ENCODE peak calls at places on chromosomes 3 and 15, in four cellular contexts. H is pancreas, T is upper lobe of right lung, E is transverse colon. W is an unnamed sample.

GRCh38 chr15:90449206-90449735 is 61.2 kb downstream of the IQGAP1 start:
- DNase-seq in H (no peak), T (no peak), E (no peak), W (no peak)

GRCh38 chr15:95448531-95449210 is 881.8 kb upstream of the NR2F2 start:
- DNase-seq in H (no peak), T (no peak), E (no peak), W (no peak)

GRCh38 chr3:42988566-42988965 is 9.5 kb downstream of the GASK1A start:
- DNase-seq in H (no peak), T (no peak), E (no peak), W (no peak)

GRCh38 chr3:132661120-132661519 is 991 bp downstream of the UBA5 start:
- DNase-seq in H (no peak), T (no peak), E (no peak), W (no peak)

GRCh38 chr15:82113116-82113715 is 67.4 kb upstream of the MEX3B start:
- DNase-seq in H (no peak), T (no peak), E (no peak), W (no peak)

GRCh38 chr3:143295201-143296080 is 175.9 kb downstream of the CHST2 start:
- DNase-seq in H (no peak), T (no peak), E (no peak), W (no peak)

GRCh38 chr3:57805263-57805662 is 49.2 kb downstream of the SLMAP start:
- DNase-seq in H (no peak), T (no peak), E (no peak), W (no peak)

GRCh38 chr3:161371441-161372320 is at the start of gene SPTSSB:
- DNase-seq in H (peak), T (peak), E (peak), W (peak)

GRCh38 chr3:194491996-194492395 is 5.2 kb upstream of the ATP13A3 start:
- DNase-seq in H (no peak), T (no peak), E (no peak), W (no peak)

GRCh38 chr15:99709243-99709986 is 23.8 kb downstream of the LYSMD4 start:
- DNase-seq in H (no peak), T (no peak), E (no peak), W (no peak)

GRCh38 chr3:25548836-25549235 is 115.9 kb downstream of the TOP2B start:
- DNase-seq in H (no peak), T (no peak), E (no peak), W (no peak)

GRCh38 chr3:44048196-44048924 is 193.3 kb upstream of the TOPAZ1 start:
- DNase-seq in H (no peak), T (no peak), E (no peak), W (no peak)

GRCh38 chr3:70342149-70342548 is 29.7 kb upstream of the MDFIC2 start:
- DNase-seq in H (no peak), T (no peak), E (no peak), W (no peak)

GRCh38 chr3:113952921-113953320 is 5.1 kb downstream of the ZDHHC23 start:
- DNase-seq in H (no peak), T (no peak), E (no peak), W (no peak)

GRCh38 chr3:3038201-3038991 is 71.8 kb downstream of the IL5RA start:
- DNase-seq in H (no peak), T (no peak), E (no peak), W (no peak)

GRCh38 chr3:142651711-142652110 is 55.5 kb downstream of the PLS1 start:
- DNase-seq in H (no peak), T (no peak), E (no peak), W (no peak)

GRCh38 chr15:96330450-96331140 is at the start of gene NR2F2:
- DNase-seq in H (peak), T (peak), E (peak), W (peak)

GRCh38 chr3:130084581-130084980 is 3.0 kb downstream of the ALG1L2 start:
- DNase-seq in H (no peak), T (no peak), E (no peak), W (no peak)

GRCh38 chr15:75695206-75695605 is 17.4 kb downstream of the CSPG4 start:
- DNase-seq in H (no peak), T (no peak), E (no peak), W (no peak)

GRCh38 chr3:104635872-104636580 is 730.7 kb upstream of the ALCAM start:
- DNase-seq in H (peak), T (no peak), E (no peak), W (no peak)

GRCh38 chr3:149247025-149247710 is 25.5 kb upstream of the CP start:
- DNase-seq in H (no peak), T (no peak), E (no peak), W (no peak)

GRCh38 chr3:194855025-194855391 is 169.3 kb downstream of the FAM43A start:
- DNase-seq in H (no peak), T (no peak), E (peak), W (no peak)

GRCh38 chr15:77710637-77711036 is 77.9 kb upstream of the LINGO1 start:
- DNase-seq in H (no peak), T (no peak), E (no peak), W (no peak)

GRCh38 chr3:47412453-47412756 is 31.6 kb downstream of the PTPN23 start:
- DNase-seq in H (no peak), T (no peak), E (no peak), W (no peak)

GRCh38 chr3:196138927-196139680 is 57.2 kb upstream of the TFRC start:
- DNase-seq in H (no peak), T (no peak), E (no peak), W (no peak)

GRCh38 chr3:128334086-128334650 is 132.5 kb downstream of the DNAJB8 start:
- DNase-seq in H (no peak), T (peak), E (no peak), W (no peak)

GRCh38 chr3:146100825-146101444 is 60.0 kb downstream of the PLOD2 start:
- DNase-seq in H (no peak), T (no peak), E (no peak), W (no peak)

GRCh38 chr3:15300318-15301078 is 31.9 kb downstream of the SH3BP5 start:
- DNase-seq in H (no peak), T (no peak), E (no peak), W (no peak)

GRCh38 chr15:23532019-23532418 is 33.5 kb upstream of the MKRN3 start:
- DNase-seq in H (peak), T (no peak), E (no peak), W (no peak)

GRCh38 chr15:94412979-94413741 is 181.8 kb downstream of the MCTP2 start:
- DNase-seq in H (no peak), T (no peak), E (peak), W (no peak)

DNA sequence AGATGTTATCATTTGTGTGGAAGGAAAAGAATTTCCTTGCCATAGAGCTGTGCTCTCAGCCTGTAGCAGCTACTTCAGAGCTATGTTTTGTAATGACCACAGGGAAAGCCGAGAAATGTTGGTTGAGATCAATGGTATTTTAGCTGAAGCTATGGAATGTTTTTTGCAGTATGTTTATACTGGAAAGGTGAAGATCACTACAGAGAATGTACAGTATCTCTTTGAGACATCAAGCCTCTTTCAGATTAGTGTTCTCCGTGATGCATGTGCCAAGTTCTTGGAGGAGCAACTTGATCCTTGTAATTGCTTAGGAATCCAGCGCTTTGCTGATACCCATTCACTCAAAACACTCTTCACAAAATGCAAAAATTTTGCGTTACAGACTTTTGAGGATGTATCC is 15.1 kb downstream of the KLHL24 start:
- DNase-seq in H (no peak), T (no peak), E (no peak), W (no peak)
- H3K27ac ChIP-seq in H (no peak), T (no peak), E (no peak), W (no peak)

DNA sequence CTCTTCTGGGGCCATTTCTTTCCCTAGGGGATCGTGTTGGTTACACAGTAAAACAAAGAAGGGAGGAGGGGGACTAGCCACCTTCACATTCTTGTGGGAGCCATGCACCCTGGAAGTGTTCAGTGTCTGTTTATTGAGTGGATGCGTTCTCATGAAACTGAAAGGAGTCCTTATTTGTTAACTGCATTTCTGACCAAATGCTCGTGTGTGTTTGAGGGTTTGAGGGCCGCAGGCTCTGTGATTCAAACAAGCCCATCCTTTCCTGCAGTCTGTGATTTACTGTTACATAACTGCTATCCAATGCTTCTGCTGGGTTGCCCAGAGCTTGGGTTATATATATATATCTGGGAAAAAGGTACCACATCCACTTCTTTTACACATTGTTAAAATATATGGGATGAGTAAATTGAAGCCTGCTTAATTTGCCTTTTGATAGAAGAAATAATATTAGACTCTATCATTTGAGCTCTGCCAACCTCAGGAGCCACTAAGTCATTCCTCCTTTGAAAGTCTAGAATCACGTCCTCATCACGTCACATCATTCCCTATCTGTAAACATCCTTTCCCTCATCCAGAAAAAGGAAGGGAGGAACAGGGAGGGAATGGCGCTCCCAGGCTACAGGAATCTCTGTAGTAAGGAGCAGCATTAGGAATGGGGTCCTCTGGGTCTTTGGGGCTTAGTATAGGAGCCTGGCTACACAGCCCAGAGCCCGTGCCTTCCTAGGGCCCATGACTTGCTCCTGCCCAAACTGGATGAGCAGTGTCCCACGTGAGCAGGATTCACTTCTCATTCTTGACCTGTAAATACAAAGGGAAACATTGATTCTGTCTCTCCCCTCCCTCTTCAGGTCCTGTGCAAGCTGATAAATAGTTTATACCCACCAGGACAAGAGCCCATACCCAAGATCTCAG is 1.5 kb downstream of the TAGLN3 start:
- DNase-seq in H (no peak), T (no peak), E (no peak), W (no peak)
- H3K27ac ChIP-seq in H (no peak), T (no peak), E (no peak), W (peak)

DNA sequence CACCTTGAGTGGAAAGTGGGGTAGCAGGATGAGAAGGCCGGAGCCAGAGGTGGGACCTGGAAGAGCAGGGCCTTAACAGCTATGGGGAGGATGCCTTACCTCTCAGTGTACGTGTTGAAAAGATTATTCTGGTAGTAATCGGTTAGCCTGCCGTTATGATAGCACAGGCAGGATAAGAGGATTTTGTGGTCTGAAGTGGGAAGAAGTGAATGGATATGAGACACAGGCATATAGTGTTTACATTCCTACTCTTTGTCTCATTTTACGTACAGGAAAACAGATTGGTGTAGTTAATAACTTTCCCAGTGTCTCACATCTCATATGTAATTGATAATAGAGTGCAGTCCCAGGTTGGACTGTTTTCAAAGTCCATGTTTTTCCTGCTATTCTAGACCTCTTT is 172.3 kb downstream of the KLHL25 start:
- DNase-seq in H (no peak), T (no peak), E (no peak), W (no peak)
- H3K27ac ChIP-seq in H (no peak), T (peak), E (peak), W (no peak)

DNA sequence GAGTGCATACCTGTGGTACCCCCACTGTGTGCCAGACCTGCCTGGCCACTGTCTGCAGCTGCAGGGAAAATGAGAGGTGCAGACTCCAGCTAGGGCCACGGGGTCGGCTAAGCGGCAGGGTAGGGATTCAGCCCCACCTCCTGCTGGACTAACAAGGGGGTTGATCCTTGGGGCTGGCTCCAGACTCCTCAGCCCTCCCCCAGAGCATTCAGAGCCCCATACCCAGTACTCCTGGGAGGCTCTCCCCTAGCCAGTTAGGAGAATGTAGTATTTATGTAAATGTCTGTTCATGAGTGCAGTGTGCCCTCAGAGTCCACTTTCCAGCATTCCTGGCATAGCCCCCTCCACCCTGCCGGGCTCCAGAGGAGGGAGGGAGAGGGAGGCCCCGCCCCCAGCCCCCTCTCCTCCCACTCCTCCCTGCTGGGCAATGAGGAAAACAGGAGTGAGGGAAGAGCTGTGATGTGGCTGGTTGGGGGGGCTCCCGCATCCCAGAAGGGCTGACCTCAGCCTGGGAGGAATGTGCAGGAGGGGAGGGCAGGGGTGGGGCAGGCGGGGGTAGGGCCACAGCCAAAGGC is 4.5 kb upstream of the SEMA3B start:
- DNase-seq in H (peak), T (peak), E (peak), W (peak)
- H3K27ac ChIP-seq in H (peak), T (peak), E (peak), W (peak)

GRCh38 chr15:74626752-74627692 is 11.4 kb downstream of the CLK3 start:
- DNase-seq in H (no peak), T (no peak), E (no peak), W (no peak)

GRCh38 chr15:74626336-74626735 is 10.7 kb downstream of the CLK3 start:
- DNase-seq in H (no peak), T (peak), E (no peak), W (no peak)

GRCh38 chr15:74628949-74629348 is 13.3 kb downstream of the CLK3 start:
- DNase-seq in H (no peak), T (no peak), E (no peak), W (no peak)

GRCh38 chr15:74628199-74628598 is 12.6 kb downstream of the CLK3 start:
- DNase-seq in H (no peak), T (no peak), E (no peak), W (no peak)

GRCh38 chr15:74627766-74628165 is 12.1 kb downstream of the CLK3 start:
- DNase-seq in H (no peak), T (no peak), E (no peak), W (no peak)
- H3K27ac ChIP-seq in H (no peak), T (peak), E (peak), W (peak)

GRCh38 chr3:39429466-39429865 is 22.9 kb downstream of the RPSA start:
- DNase-seq in H (no peak), T (no peak), E (no peak), W (no peak)

GRCh38 chr3:39435006-39435748 is 28.7 kb downstream of the RPSA start:
- DNase-seq in H (no peak), T (no peak), E (no peak), W (no peak)

GRCh38 chr3:39434574-39434973 is 28.1 kb downstream of the RPSA start:
- DNase-seq in H (no peak), T (no peak), E (no peak), W (no peak)

GRCh38 chr3:39433642-39434041 is 27.1 kb downstream of the RPSA start:
- DNase-seq in H (no peak), T (no peak), E (no peak), W (no peak)

DNA sequence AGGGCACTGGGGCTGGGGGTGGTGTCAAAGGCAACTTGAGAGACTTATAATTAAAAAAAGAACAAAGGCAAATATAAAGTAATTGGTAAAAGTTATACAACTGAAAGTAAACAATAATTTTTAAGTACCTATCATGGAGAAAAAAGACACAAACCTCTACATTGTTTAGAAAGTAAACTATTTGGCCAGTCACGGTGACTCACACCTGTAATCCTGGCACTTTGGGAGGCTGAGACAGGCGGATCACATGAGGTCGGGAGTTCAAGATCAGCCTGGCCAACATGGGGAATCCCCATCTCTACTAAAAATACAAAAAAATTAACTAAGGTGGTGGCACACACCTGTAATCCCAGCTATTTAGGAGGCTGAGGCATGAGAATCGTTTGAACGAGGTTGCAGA is 25.8 kb downstream of the RPSA start:
- DNase-seq in H (no peak), T (no peak), E (no peak), W (no peak)
- H3K27ac ChIP-seq in H (no peak), T (no peak), E (no peak), W (no peak)

GRCh38 chr3:52620580-52620979 is 65.1 kb downstream of the PBRM1 start:
- DNase-seq in H (no peak), T (no peak), E (no peak), W (no peak)
- H3K27ac ChIP-seq in H (no peak), T (no peak), E (no peak), W (no peak)

DNA sequence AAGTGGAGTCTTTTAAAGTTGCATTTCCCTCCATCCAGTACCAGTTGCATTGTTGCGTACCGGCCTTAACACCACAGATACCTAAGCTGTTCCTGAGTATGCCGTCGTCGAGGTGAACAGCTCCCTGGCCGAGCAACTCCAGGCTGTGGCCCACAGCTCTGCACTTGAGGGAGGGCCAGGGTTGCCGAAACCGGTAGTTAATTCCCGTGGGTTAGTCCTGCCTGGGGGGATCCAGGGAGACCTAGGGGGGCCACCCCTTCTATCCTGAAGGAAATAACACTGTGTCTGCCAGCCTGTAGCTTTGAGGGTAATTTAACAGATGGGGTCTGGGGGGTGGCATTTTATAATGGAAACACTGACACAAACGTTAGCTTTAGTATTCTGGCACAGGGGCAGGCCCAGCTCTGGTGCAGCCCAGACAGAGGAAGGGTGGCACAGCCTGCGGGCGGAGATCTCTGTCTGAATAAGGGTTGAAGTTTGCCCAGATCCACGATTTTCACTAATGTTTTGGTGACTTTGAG is 60.8 kb downstream of the RGMA start:
- DNase-seq in H (no peak), T (no peak), E (no peak), W (no peak)
- H3K27ac ChIP-seq in H (no peak), T (peak), E (peak), W (peak)

DNA sequence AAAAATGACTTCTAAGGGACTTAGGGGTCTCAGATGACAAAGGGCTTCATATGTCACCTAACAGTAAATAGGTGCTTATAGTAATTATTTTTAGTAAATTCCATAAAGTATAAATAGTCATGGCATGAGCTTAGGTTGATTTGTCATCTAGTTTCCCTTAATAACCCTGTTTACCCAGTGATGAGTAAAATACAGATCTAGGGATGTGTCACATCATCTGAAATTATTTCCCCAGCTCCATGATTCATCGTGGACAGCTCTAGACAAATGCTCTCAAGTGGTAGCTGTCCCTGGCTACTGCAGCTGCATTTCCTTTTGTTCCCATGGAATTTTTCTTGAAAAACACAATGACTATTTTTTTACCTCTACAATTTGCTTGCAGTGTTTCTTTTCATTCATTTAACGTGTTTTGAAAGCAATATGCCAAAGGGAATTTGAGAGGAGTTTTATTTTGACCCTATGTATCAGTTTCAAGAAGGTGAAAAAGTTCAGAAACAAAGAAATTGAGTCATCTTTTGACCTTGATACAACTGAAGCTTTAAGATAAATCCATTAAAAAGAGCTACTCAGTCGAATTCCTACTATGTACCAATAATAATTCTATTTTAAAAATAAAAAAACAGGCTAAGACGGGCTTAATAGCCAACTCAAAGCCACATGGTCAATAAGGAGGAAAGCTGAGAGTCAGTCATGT is 241.6 kb downstream of the KCNMB2 start:
- DNase-seq in H (no peak), T (no peak), E (no peak), W (no peak)
- H3K27ac ChIP-seq in H (no peak), T (no peak), E (no peak), W (no peak)

W was measured in dorsolateral prefrontal cortex.